ENCODE peak calls at places on chromosomes 7 and 10, in ten cellular contexts. F is Karpas-422, T is kidney, R is PC-9, X is GM23248, O is suprapubic skin, E is trophoblast cell, K is transverse colon, L is cardiac muscle cell, M is Peyer's patch. N is an unnamed sample.

GRCh38 chr7:40306596-40306995 is 171.8 kb downstream of the SUGCT start:
- DNase-seq in F (no peak), T (no peak), R (no peak), X (peak; percentile 47), O (no peak), E (no peak), K (no peak), L (peak; percentile 39), M (no peak), N (no peak)

GRCh38 chr7:97731736-97732370 is at the start of gene TAC1:
- DNase-seq in F (no peak), T (peak; percentile 73), R (no peak), X (peak; percentile 32), O (no peak), E (no peak), K (no peak), L (peak; percentile 15), M (no peak), N (no peak)

GRCh38 chr7:102220229-102220850 is 66.3 kb upstream of the SH2B2 start:
- DNase-seq in F (no peak), T (no peak), R (no peak), X (no peak), O (no peak), E (no peak), K (no peak), L (no peak), M (no peak), N (no peak)

GRCh38 chr10:5776881-5777197 is 36.4 kb downstream of the GDI2 start:
- DNase-seq in F (no peak), T (no peak), R (no peak), X (peak; percentile 94), O (no peak), E (no peak), K (no peak), L (peak; percentile 73), M (no peak), N (no peak)

GRCh38 chr7:68955656-68956055 is 642.6 kb upstream of the AUTS2 start:
- DNase-seq in F (no peak), T (no peak), R (no peak), X (no peak), O (no peak), E (no peak), K (no peak), L (no peak), M (no peak), N (no peak)

GRCh38 chr10:71132321-71132810 is 80.0 kb upstream of the UNC5B start:
- DNase-seq in F (no peak), T (no peak), R (no peak), X (no peak), O (peak; percentile 53), E (no peak), K (no peak), L (no peak), M (no peak), N (no peak)

GRCh38 chr10:14414901-14415300 is 84.2 kb upstream of the FRMD4A start:
- DNase-seq in F (no peak), T (no peak), R (no peak), X (peak; percentile 20), O (no peak), E (no peak), K (no peak), L (peak; percentile 44), M (no peak), N (no peak)

GRCh38 chr10:94403823-94404228 is 1.5 kb downstream of the TBC1D12 start:
- DNase-seq in F (no peak), T (no peak), R (no peak), X (peak; percentile 71), O (no peak), E (peak; percentile 92), K (no peak), L (no peak), M (no peak), N (peak; percentile 1)

GRCh38 chr7:43698461-43699255 is 30.7 kb downstream of the COA1 start:
- DNase-seq in F (no peak), T (no peak), R (no peak), X (peak; percentile 63), O (no peak), E (no peak), K (no peak), L (no peak), M (no peak), N (no peak)

GRCh38 chr10:31873724-31874123 is 54.9 kb downstream of the ARHGAP12 start:
- DNase-seq in F (no peak), T (no peak), R (no peak), X (no peak), O (no peak), E (no peak), K (no peak), L (no peak), M (no peak), N (no peak)

GRCh38 chr7:5429253-5429856 is 5.7 kb upstream of the TNRC18 start:
- DNase-seq in F (no peak), T (peak; percentile 88), R (peak; percentile 62), X (peak; percentile 69), O (no peak), E (no peak), K (peak; percentile 71), L (peak; percentile 81), M (peak; percentile 69), N (no peak)

GRCh38 chr7:151175793-151176311 is 8.4 kb upstream of the GBX1 start:
- DNase-seq in F (no peak), T (no peak), R (peak; percentile 43), X (no peak), O (no peak), E (no peak), K (no peak), L (no peak), M (no peak), N (no peak)

DNA sequence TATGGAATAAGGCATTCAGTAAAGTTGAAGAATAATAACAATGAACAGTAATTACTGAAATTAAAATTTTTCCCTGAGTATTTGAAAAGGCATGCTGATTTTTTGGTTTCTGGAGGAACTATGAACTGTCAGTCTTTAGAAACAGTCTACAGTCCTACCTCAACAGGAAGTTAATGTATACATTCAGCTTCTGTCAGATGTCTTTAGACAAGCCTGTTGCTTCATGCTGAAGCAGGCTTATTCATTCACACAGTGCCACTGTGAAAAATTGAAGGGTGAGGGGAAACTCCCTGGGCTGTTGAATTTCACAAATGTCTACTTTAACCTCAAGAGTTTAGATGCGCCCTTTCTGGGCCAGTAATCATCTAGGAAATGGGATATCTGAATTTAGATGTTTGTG is 3.5 kb downstream of the NRF1 start:
- DNase-seq in F (peak; percentile 56), T (no peak), R (no peak), X (peak; percentile 28), O (no peak), E (no peak), K (no peak), L (peak; percentile 34), M (no peak), N (no peak)
- H3K4me1 ChIP-seq in F (peaks cover 63% of the 10 kb centered on the region), T (peaks cover 5% of the 10 kb centered on the region), R (peaks cover 26% of the 10 kb centered on the region), X (peaks cover 20% of the 10 kb centered on the region), O (peaks cover 44% of the 10 kb centered on the region), E (peaks cover 2% of the 10 kb centered on the region), K (peaks cover 7% of the 10 kb centered on the region), L (peaks cover 7% of the 10 kb centered on the region), M (peaks cover 16% of the 10 kb centered on the region), N (peaks cover 76% of the 10 kb centered on the region)

DNA sequence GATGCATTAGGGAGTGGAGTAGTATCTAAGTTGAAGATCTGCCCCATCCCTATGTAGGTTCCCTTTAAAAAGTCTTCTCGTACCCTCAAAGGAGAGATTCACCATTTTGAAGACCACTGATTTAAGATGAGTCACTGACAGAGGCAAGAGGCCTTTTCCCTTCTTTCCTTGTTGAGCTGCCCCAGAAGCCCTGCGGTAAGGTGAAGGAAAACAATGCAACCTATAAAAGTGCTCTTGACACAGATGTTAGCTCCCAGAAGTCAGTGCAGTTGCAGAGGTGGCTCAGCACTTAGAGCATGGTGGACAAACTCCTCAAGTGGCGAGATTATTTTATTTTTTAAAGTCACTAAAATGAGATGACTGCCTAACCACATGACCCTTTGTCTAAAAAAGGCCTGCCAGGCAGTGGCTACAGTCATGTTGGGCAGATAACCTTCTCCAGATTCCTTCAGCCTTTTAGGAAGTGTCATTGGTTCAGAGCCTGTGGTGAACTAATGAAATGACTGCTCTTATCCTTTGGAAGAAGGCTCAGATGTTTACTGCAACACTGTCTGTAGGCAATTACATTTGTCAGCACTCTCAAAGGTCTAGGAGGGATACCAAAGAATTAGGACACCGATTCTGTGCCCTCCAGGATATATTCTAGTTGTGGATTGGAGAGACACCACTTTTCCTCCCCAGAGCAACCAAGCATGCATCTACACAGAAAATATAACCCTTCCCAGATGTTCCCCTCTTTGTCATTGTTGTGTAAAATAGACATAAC is 88.7 kb downstream of the ARID5B start:
- DNase-seq in F (no peak), T (no peak), R (no peak), X (no peak), O (no peak), E (no peak), K (no peak), L (no peak), M (no peak), N (no peak)
- H3K36me3 ChIP-seq in F (no peaks in the 10 kb centered on the region), T (no peaks in the 10 kb centered on the region), R (no peaks in the 10 kb centered on the region), X (no peaks in the 10 kb centered on the region), O (no peaks in the 10 kb centered on the region), E (no peaks in the 10 kb centered on the region), K (no peaks in the 10 kb centered on the region), L (no peaks in the 10 kb centered on the region), M (no peaks in the 10 kb centered on the region), N (no peaks in the 10 kb centered on the region)

GRCh38 chr7:47622586-47622945 is 40.7 kb upstream of the TNS3 start:
- DNase-seq in F (no peak), T (no peak), R (no peak), X (no peak), O (no peak), E (no peak), K (no peak), L (no peak), M (no peak), N (no peak)
- H3K4me1 ChIP-seq in F (peaks cover 76% of the 10 kb centered on the region), T (peaks cover 28% of the 10 kb centered on the region), R (peaks cover 10% of the 10 kb centered on the region), X (peaks cover 16% of the 10 kb centered on the region), O (peaks cover 12% of the 10 kb centered on the region), E (peaks cover 9% of the 10 kb centered on the region), K (peaks cover 16% of the 10 kb centered on the region), L (peaks cover 8% of the 10 kb centered on the region), M (peaks cover 4% of the 10 kb centered on the region), N (no peaks in the 10 kb centered on the region)

GRCh38 chr7:156540619-156541165 is 99.9 kb upstream of the RNF32 start:
- DNase-seq in F (no peak), T (no peak), R (no peak), X (no peak), O (no peak), E (no peak), K (no peak), L (no peak), M (no peak), N (no peak)

GRCh38 chr7:156544919-156545715 is 95.5 kb upstream of the RNF32 start:
- DNase-seq in F (no peak), T (no peak), R (no peak), X (no peak), O (no peak), E (no peak), K (peak; percentile 58), L (no peak), M (peak; percentile 83), N (no peak)

GRCh38 chr7:156545989-156546388 is 94.6 kb upstream of the RNF32 start:
- DNase-seq in F (no peak), T (no peak), R (no peak), X (no peak), O (no peak), E (no peak), K (no peak), L (no peak), M (no peak), N (no peak)

GRCh38 chr7:156543699-156544098 is 96.9 kb upstream of the RNF32 start:
- DNase-seq in F (no peak), T (no peak), R (no peak), X (no peak), O (no peak), E (no peak), K (no peak), L (no peak), M (no peak), N (no peak)

GRCh38 chr7:156544199-156544598 is 96.4 kb upstream of the RNF32 start:
- DNase-seq in F (no peak), T (no peak), R (no peak), X (no peak), O (no peak), E (no peak), K (no peak), L (no peak), M (no peak), N (no peak)
- H3K36me3 ChIP-seq in F (no peaks in the 10 kb centered on the region), T (no peaks in the 10 kb centered on the region), R (no peaks in the 10 kb centered on the region), X (no peaks in the 10 kb centered on the region), O (no peaks in the 10 kb centered on the region), E (no peaks in the 10 kb centered on the region), K (no peaks in the 10 kb centered on the region), L (no peaks in the 10 kb centered on the region), M (no peaks in the 10 kb centered on the region), N (no peaks in the 10 kb centered on the region)

N was measured in CD4-positive, alpha-beta memory T cell.